ENCODE peak calls at places on chromosomes 12 and 14, in four cellular contexts. One of them, this sample, is unnamed.
A peak's percentile ranks its signal among the peaks of the same experiment; 100 is the strongest.

GRCh38 chr14:51554339-51554920 is 97.3 kb upstream of the FRMD6 start:
- DNase-seq in HCT116: no peak
- DNase-seq in GM23248: peak; percentile 85
- DNase-seq in MM.1S: no peak
- DNase-seq in this sample: no peak

GRCh38 chr14:30935445-30935844 is 61.1 kb downstream of the COCH start:
- DNase-seq in HCT116: no peak
- DNase-seq in MM.1S: no peak
- DNase-seq in GM23248: peak; percentile 9
- DNase-seq in this sample: no peak

GRCh38 chr14:55546212-55546874 is 33.7 kb upstream of the KTN1 start:
- DNase-seq in GM23248: no peak
- DNase-seq in MM.1S: no peak
- DNase-seq in HCT116: no peak
- DNase-seq in this sample: no peak

GRCh38 chr12:14893471-14894250 is 8.0 kb upstream of the MGP start:
- DNase-seq in HCT116: no peak
- DNase-seq in GM23248: no peak
- DNase-seq in MM.1S: no peak
- DNase-seq in this sample: no peak

GRCh38 chr12:53820503-53820902 is 68.7 kb upstream of the CISTR start:
- DNase-seq in GM23248: peak; percentile 63
- DNase-seq in HCT116: no peak
- DNase-seq in MM.1S: no peak
- DNase-seq in this sample: peak; percentile 6

GRCh38 chr14:104118006-104118844 is 20.2 kb upstream of the KIF26A start:
- DNase-seq in GM23248: no peak
- DNase-seq in MM.1S: no peak
- DNase-seq in HCT116: no peak
- DNase-seq in this sample: no peak

GRCh38 chr12:46490635-46491034 is 118.1 kb upstream of the SLC38A2 start:
- DNase-seq in MM.1S: no peak
- DNase-seq in GM23248: peak; percentile 62
- DNase-seq in HCT116: no peak
- DNase-seq in this sample: no peak

GRCh38 chr14:99320105-99320572 is 48.1 kb upstream of the BCL11B start:
- DNase-seq in GM23248: peak; percentile 54
- DNase-seq in MM.1S: peak; percentile 43
- DNase-seq in HCT116: peak; percentile 21
- DNase-seq in this sample: peak; percentile 22

GRCh38 chr14:34699873-34700621 is 14.3 kb downstream of the CFL2 start:
- DNase-seq in HCT116: peak; percentile 72
- DNase-seq in GM23248: peak; percentile 93
- DNase-seq in MM.1S: no peak
- DNase-seq in this sample: peak; percentile 58

GRCh38 chr12:54162741-54163140 is 26.0 kb downstream of the SMUG1 start:
- DNase-seq in HCT116: no peak
- DNase-seq in MM.1S: no peak
- DNase-seq in GM23248: no peak
- DNase-seq in this sample: no peak

GRCh38 chr12:29023436-29024076 is 125.5 kb upstream of the FAR2 start:
- DNase-seq in GM23248: no peak
- DNase-seq in HCT116: no peak
- DNase-seq in MM.1S: no peak
- DNase-seq in this sample: no peak

GRCh38 chr14:88421286-88421685 is 35.8 kb downstream of the SPATA7 start:
- DNase-seq in MM.1S: no peak
- DNase-seq in HCT116: no peak
- DNase-seq in GM23248: peak; percentile 50
- DNase-seq in this sample: no peak

GRCh38 chr12:121793836-121794531 is 496 bp upstream of the RHOF start:
- DNase-seq in MM.1S: peak; percentile 85
- DNase-seq in HCT116: peak; percentile 89
- DNase-seq in GM23248: peak; percentile 98
- DNase-seq in this sample: peak; percentile 97

GRCh38 chr12:113237748-113238147 is 16.5 kb downstream of the TPCN1 start:
- DNase-seq in GM23248: no peak
- DNase-seq in MM.1S: no peak
- DNase-seq in HCT116: no peak
- DNase-seq in this sample: no peak

GRCh38 chr12:22014783-22015144 is 31.3 kb upstream of the CMAS start:
- DNase-seq in MM.1S: no peak
- DNase-seq in HCT116: no peak
- DNase-seq in GM23248: peak; percentile 19
- DNase-seq in this sample: no peak

DNA sequence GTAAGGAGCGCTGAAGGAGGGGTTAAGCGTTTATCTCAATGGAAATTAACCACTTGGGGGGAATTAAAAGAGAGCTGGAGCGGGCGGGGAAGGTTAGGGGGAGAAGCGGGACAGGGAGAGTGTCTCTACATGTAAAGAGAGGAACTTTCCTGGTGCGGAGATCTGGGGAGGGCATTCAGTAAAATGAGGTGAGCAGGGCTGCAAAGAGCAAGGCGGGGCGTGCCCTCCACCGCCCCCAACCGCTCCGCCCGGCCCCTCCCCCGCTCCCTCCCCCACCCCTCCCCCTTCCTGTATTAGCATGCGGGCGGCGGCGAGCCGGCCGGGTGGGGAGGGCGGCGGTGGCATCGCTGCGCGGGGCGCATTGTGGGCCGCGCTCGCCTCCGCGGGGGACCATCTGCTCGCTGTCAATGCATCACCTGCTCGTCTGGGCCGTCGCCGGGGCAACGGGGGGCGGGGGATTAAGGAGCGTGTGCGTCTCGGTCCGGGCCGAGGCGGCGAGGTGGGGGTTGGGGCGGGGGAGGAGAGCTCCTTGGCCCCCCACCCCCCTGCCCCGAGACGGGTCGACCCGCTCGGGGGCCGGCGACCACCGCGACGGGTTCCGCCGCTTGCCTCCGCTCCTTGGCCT is 498 bp downstream of the C12orf42 start:
- DNase-seq in MM.1S: peak; percentile 43
- DNase-seq in GM23248: no peak
- DNase-seq in HCT116: no peak
- DNase-seq in this sample: peak; percentile 28
- TF ChIP-seq EZH2 in MM.1S: no peak
- TF ChIP-seq EZH2 in GM23248: no peak
- TF ChIP-seq EZH2 in HCT116: no peak
- TF ChIP-seq EZH2 in this sample: no peak

DNA sequence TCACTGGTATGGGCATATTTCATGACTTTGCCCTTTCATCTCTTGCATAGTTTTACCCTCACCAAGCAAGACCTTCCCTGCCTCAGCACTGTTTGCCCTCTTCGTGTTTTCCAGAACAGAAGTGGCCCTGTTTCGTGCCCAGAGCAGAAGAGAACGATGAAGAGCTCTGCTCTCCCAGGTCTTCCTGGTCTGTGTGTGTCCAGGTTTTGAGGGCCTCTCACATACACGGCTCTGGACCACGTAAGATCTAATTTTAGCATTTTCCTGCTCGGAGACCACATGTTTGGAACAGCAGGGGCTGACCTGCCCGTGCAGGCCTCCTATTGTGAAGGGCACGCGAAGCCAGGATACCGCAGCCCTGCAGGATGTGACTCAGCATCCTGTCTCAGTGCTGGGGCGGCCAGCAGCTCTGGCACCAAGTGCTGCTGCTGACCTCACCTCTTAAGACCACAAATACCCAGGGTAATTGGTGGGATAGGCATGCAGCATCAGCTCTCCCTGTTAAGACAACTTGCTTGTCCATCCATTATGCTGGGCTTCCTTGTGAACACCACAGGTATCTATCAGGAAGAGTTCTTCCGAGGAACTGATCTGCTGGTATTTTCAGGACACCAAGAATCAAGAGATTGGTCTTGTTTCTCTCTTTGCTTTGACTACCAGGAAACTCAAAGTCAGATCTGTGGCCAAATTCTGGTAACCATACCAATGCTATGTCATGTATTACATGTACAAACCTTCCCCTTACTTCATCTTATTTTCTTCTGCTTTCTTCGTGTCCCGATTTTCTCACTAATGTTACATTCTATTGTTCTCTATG is 19.0 kb downstream of the SSH1 start:
- DNase-seq in MM.1S: peak; percentile 95
- DNase-seq in HCT116: peak; percentile 97
- DNase-seq in GM23248: peak; percentile 100
- DNase-seq in this sample: peak; percentile 77
- TF ChIP-seq EZH2phosphoT487 in MM.1S: no peak
- TF ChIP-seq EZH2phosphoT487 in HCT116: no peak
- TF ChIP-seq EZH2phosphoT487 in GM23248: no peak
- TF ChIP-seq EZH2phosphoT487 in this sample: no peak

GRCh38 chr12:50050119-50050385 is 7.3 kb upstream of the ASIC1 start:
- DNase-seq in GM23248: no peak
- DNase-seq in MM.1S: no peak
- DNase-seq in HCT116: no peak
- DNase-seq in this sample: no peak
- TF ChIP-seq EZH2 in GM23248: no peak
- TF ChIP-seq EZH2 in MM.1S: no peak
- TF ChIP-seq EZH2 in HCT116: no peak
- TF ChIP-seq EZH2 in this sample: no peak

GRCh38 chr14:20697273-20698017 is 8.9 kb downstream of the ANG start:
- DNase-seq in HCT116: peak; percentile 55
- DNase-seq in GM23248: peak; percentile 86
- DNase-seq in MM.1S: peak; percentile 53
- DNase-seq in this sample: peak; percentile 75
- TF ChIP-seq EZH2phosphoT487 in HCT116: no peak
- TF ChIP-seq EZH2phosphoT487 in GM23248: no peak
- TF ChIP-seq EZH2phosphoT487 in MM.1S: no peak
- TF ChIP-seq EZH2phosphoT487 in this sample: no peak

DNA sequence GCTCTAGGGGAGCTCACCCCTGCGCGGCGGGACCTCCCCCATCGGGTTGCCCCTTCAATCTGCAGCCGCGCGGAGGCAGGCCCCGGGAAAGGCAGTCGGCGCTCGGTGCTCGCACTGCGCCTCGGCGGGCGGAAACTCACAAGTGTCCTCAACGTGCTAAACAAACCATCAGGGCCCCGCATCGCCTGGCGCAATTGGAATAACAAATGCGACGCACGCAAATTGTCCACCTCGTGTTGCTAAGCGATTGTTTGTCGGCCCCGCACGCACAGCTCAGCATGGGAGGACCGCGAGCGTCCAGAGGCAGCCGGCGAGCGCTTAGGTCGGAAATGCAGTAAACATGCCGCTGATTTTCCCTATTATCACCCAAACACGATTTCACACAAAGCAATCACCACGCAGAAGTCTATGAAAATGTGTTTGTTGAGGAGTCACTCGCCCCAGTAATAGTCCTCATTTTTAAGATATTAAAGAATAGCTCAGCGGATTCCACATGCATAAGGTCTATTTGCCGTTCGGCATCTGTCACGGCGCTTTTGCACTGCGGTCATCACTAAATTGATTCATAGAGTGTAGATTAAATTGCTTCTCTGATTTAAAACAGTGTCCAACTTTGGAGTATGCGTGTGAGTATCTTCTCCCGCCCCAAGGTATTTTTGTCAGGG is 3.2 kb upstream of the GSC start:
- DNase-seq in HCT116: no peak
- DNase-seq in GM23248: no peak
- DNase-seq in MM.1S: no peak
- DNase-seq in this sample: peak; percentile 22
- TF ChIP-seq EZH2 in HCT116: no peak
- TF ChIP-seq EZH2 in GM23248: no peak
- TF ChIP-seq EZH2 in MM.1S: no peak
- TF ChIP-seq EZH2 in this sample: no peak

GRCh38 chr12:65466906-65467305 is 188.4 kb downstream of the MSRB3 start:
- DNase-seq in GM23248: no peak
- DNase-seq in MM.1S: no peak
- DNase-seq in HCT116: no peak
- DNase-seq in this sample: no peak
- TF ChIP-seq EZH2phosphoT487 in GM23248: no peak
- TF ChIP-seq EZH2phosphoT487 in MM.1S: no peak
- TF ChIP-seq EZH2phosphoT487 in HCT116: no peak
- TF ChIP-seq EZH2phosphoT487 in this sample: no peak

DNA sequence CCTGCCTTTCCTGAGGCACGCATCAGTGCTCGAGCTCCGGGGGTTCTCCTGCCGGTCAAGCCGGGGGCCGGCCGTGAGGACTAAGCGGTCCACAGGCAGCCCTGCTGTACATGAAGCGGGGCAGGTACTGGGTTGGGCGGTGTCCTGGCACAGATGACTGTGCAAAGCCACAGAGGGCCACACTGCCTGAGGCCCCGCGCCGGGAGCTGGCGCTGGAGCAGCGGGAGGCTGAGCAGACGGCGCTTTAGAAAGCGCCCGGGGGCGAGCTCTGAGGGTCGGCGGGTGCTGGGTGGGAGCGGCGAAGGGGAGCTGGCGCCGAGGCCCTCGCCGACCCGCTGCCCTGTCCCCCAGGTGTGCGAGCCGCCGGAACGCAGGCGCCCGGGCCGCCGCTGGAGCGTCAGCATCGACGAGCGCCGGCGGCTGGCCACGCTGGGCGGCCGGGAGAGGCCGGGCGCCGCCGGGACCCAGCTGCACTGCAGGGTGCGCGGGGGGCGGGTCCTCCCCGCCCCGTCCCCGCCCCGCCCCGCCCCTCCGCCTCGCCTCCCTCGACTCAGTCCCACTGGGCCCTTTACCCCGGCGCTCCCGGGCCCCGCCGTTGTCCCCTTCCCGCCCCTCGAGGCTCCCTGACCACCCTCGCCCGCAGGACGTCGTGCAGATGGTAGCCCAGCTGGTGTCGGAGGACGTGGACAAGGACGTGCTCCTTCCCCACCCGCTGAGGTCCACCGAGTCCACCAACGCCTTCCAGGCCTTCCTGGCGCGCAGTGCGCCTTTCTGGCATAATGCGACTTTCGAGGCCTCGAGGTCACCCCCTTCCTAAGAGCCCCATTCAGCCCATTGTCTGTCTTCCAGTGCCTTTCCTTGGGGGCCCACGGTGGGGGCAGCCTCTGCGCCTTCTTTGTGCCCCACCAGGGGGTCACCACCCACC is 8.3 kb upstream of the MTA1 start:
- DNase-seq in GM23248: peak; percentile 79
- DNase-seq in MM.1S: no peak
- DNase-seq in HCT116: no peak
- DNase-seq in this sample: peak; percentile 77
- TF ChIP-seq EZH2 in GM23248: no peak
- TF ChIP-seq EZH2 in MM.1S: no peak
- TF ChIP-seq EZH2 in HCT116: no peak
- TF ChIP-seq EZH2 in this sample: peak; percentile 44

This sample was measured in hepatocyte.